ENCODE peak calls at places on chromosomes 13 and 19, in nine cellular contexts. W is CD8-positive, alpha-beta T cell; L is hepatocyte; Q is GM23338; I is stimulated activated CD4-positive, alpha-beta T cell treated with anti-CD3 and anti-CD28 coated beads, Interleukin-4, amount 100 ng/mL, for 1 hour; F is activated CD4-positive, alpha-beta T cell treated with anti-CD3 and anti-CD28 coated beads, Interleukin-2, amount 10 ng/mL, durations not matched to agents 7 days and 5 days; O is M059J; Y is stimulated activated CD8-positive, alpha-beta memory T cell treated with anti-CD3 and anti-CD28 coated beads, Interleukin-15, amount 100 ng/mL, for 24 hours; U is left cardiac atrium. T is an unnamed sample.

GRCh38 chr19:1469936-1470863 is 8.8 kb downstream of the C19orf25 start:
- DNase-seq in W (peak), L (peak), Q (peak), I (peak), F (peak), O (no peak), Y (no peak), U (peak), T (peak)

GRCh38 chr13:70183041-70183440 is 74.8 kb upstream of the KLHL1 start:
- DNase-seq in W (no peak), L (no peak), Q (no peak), I (no peak), F (no peak), O (peak), Y (no peak), U (no peak), T (peak)

GRCh38 chr13:19888799-19889198 is 25.4 kb upstream of the ZMYM5 start:
- DNase-seq in W (no peak), L (no peak), Q (no peak), I (no peak), F (no peak), O (peak), Y (no peak), U (no peak), T (no peak)

GRCh38 chr19:9702186-9702585 is 27.3 kb upstream of the ZNF562 start:
- DNase-seq in W (no peak), L (no peak), Q (no peak), I (no peak), F (no peak), O (no peak), Y (no peak), U (no peak), T (no peak)

GRCh38 chr19:10820173-10820572 is 15.8 kb downstream of the TMED1 start:
- DNase-seq in W (no peak), L (peak), Q (peak), I (no peak), F (no peak), O (no peak), Y (no peak), U (no peak), T (no peak)

GRCh38 chr13:108807841-108808240 is 178.4 kb downstream of the MYO16 start:
- DNase-seq in W (no peak), L (no peak), Q (no peak), I (no peak), F (no peak), O (no peak), Y (no peak), U (no peak), T (no peak)

GRCh38 chr13:58437436-58437835 is 805.9 kb downstream of the PCDH17 start:
- DNase-seq in W (no peak), L (no peak), Q (no peak), I (no peak), F (no peak), O (no peak), Y (no peak), U (no peak), T (no peak)

GRCh38 chr13:97121894-97122293 is 100.2 kb upstream of the MBNL2 start:
- DNase-seq in W (no peak), L (no peak), Q (no peak), I (no peak), F (no peak), O (peak), Y (no peak), U (no peak), T (no peak)

GRCh38 chr19:1767464-1767933 is 14.2 kb downstream of the ONECUT3 start:
- DNase-seq in W (peak), L (peak), Q (no peak), I (peak), F (peak), O (no peak), Y (peak), U (no peak), T (no peak)

GRCh38 chr13:112053744-112054615 is 13.0 kb upstream of the SOX1 start:
- DNase-seq in W (no peak), L (no peak), Q (peak), I (no peak), F (no peak), O (no peak), Y (no peak), U (no peak), T (peak)

GRCh38 chr13:111909501-111909900 is 157.4 kb upstream of the SOX1 start:
- DNase-seq in W (no peak), L (no peak), Q (no peak), I (no peak), F (no peak), O (no peak), Y (no peak), U (no peak), T (peak)

GRCh38 chr13:44498969-44499368 is 77.2 kb downstream of the TSC22D1 start:
- DNase-seq in W (no peak), L (no peak), Q (no peak), I (no peak), F (no peak), O (peak), Y (no peak), U (no peak), T (no peak)

GRCh38 chr19:39031368-39032163 is 783 bp downstream of the FBXO27 start:
- DNase-seq in W (peak), L (peak), Q (peak), I (peak), F (peak), O (peak), Y (peak), U (peak), T (peak)

GRCh38 chr19:36030264-36031148 is 2.2 kb downstream of the CLIP3 start:
- DNase-seq in W (no peak), L (no peak), Q (peak), I (no peak), F (no peak), O (peak), Y (no peak), U (no peak), T (no peak)

GRCh38 chr13:114130708-114131580 is 1.5 kb downstream of the RASA3 start:
- DNase-seq in W (no peak), L (peak), Q (peak), I (no peak), F (peak), O (peak), Y (no peak), U (peak), T (peak)

GRCh38 chr13:20161275-20161950 is 561 bp upstream of the GJA3 start:
- DNase-seq in W (peak), L (peak), Q (peak), I (peak), F (peak), O (no peak), Y (peak), U (peak), T (peak)

GRCh38 chr19:16074488-16075365 is 1.6 kb upstream of the TPM4 start:
- DNase-seq in W (no peak), L (no peak), Q (no peak), I (no peak), F (no peak), O (peak), Y (no peak), U (no peak), T (no peak)

GRCh38 chr13:54029226-54029625 is 1000.6 kb downstream of the OLFM4 start:
- DNase-seq in W (no peak), L (peak), Q (peak), I (no peak), F (no peak), O (peak), Y (no peak), U (no peak), T (peak)

GRCh38 chr13:98026457-98026857 is 73.0 kb downstream of the IPO5 start:
- DNase-seq in W (no peak), L (peak), Q (peak), I (no peak), F (no peak), O (peak), Y (no peak), U (no peak), T (no peak)

GRCh38 chr13:32731576-32731975 is 145.3 kb downstream of the PDS5B start:
- DNase-seq in W (no peak), L (peak), Q (no peak), I (no peak), F (no peak), O (peak), Y (no peak), U (no peak), T (no peak)

GRCh38 chr13:99528547-99528946 is 27.3 kb downstream of the TM9SF2 start:
- DNase-seq in W (no peak), L (peak), Q (no peak), I (no peak), F (peak), O (no peak), Y (no peak), U (no peak), T (no peak)

GRCh38 chr13:106033634-106034033 is 501.8 kb downstream of the EFNB2 start:
- DNase-seq in W (no peak), L (peak), Q (peak), I (no peak), F (no peak), O (peak), Y (no peak), U (no peak), T (no peak)

GRCh38 chr13:113975416-113975815 is 1.5 kb upstream of the C13orf46 start:
- DNase-seq in W (no peak), L (no peak), Q (no peak), I (no peak), F (no peak), O (no peak), Y (no peak), U (peak), T (no peak)

GRCh38 chr13:66563076-66563475 is 667.1 kb downstream of the PCDH9 start:
- DNase-seq in W (no peak), L (no peak), Q (no peak), I (no peak), F (no peak), O (no peak), Y (no peak), U (no peak), T (no peak)

GRCh38 chr19:10769533-10770491 is 51.9 kb downstream of the DNM2 start:
- DNase-seq in W (no peak), L (peak), Q (peak), I (no peak), F (peak), O (peak), Y (no peak), U (peak), T (peak)

GRCh38 chr19:3855321-3855720 is 13.5 kb downstream of the ZFR2 start:
- DNase-seq in W (no peak), L (no peak), Q (no peak), I (no peak), F (no peak), O (no peak), Y (no peak), U (no peak), T (no peak)

GRCh38 chr13:37143901-37144300 is 38.4 kb upstream of the CSNK1A1L start:
- DNase-seq in W (no peak), L (no peak), Q (no peak), I (no peak), F (no peak), O (peak), Y (no peak), U (no peak), T (no peak)

T was measured in islet precursor cell.